ENCODE peak calls at places on chromosome 1, in seven cellular contexts. T, C, G, U, Q, I and D are unnamed samples.

GRCh38 chr1:165851034-165851658 is 23.7 kb downstream of the UCK2 start:
- DNase-seq in T (no peak), C (no peak), G (no peak), U (no peak), Q (no peak), I (no peak), D (no peak)

GRCh38 chr1:246417152-246417812 is 89.8 kb downstream of the SMYD3 start:
- DNase-seq in T (no peak), C (no peak), G (no peak), U (no peak), Q (no peak), I (no peak), D (no peak)

GRCh38 chr1:221759436-221759835 is 17.5 kb upstream of the DUSP10 start:
- DNase-seq in T (no peak), C (no peak), G (no peak), U (no peak), Q (no peak), I (no peak), D (no peak)

GRCh38 chr1:6267686-6268281 is 6.9 kb upstream of the GPR153 start:
- DNase-seq in T (no peak), C (no peak), G (no peak), U (no peak), Q (no peak), I (no peak), D (no peak)

GRCh38 chr1:228493141-228494043 is 6.2 kb downstream of the RNF187 start:
- DNase-seq in T (no peak), C (no peak), G (no peak), U (no peak), Q (no peak), I (no peak), D (no peak)

GRCh38 chr1:238558156-238558555 is 667.4 kb upstream of the ZP4 start:
- DNase-seq in T (no peak), C (no peak), G (no peak), U (no peak), Q (no peak), I (no peak), D (no peak)

GRCh38 chr1:241271427-241271826 is 85.6 kb downstream of the RGS7 start:
- DNase-seq in T (no peak), C (no peak), G (no peak), U (no peak), Q (no peak), I (peak; percentile 15), D (no peak)

GRCh38 chr1:150615346-150616201 is 13.8 kb downstream of the ENSA start:
- DNase-seq in T (no peak), C (peak; percentile 65), G (no peak), U (no peak), Q (no peak), I (no peak), D (no peak)

GRCh38 chr1:26391450-26391849 is 18.9 kb upstream of the ZNF683 start:
- DNase-seq in T (peak; percentile 64), C (peak; percentile 83), G (peak; percentile 53), U (peak; percentile 52), Q (no peak), I (peak; percentile 61), D (no peak)

GRCh38 chr1:211925016-211925415 is 94.5 kb upstream of the LPGAT1 start:
- DNase-seq in T (no peak), C (peak; percentile 47), G (no peak), U (no peak), Q (peak; percentile 55), I (peak; percentile 44), D (no peak)

GRCh38 chr1:87556326-87556725 is 227.6 kb downstream of the LMO4 start:
- DNase-seq in T (no peak), C (no peak), G (no peak), U (no peak), Q (no peak), I (no peak), D (no peak)

GRCh38 chr1:9101510-9102146 is 27.3 kb downstream of the GPR157 start:
- DNase-seq in T (peak; percentile 19), C (peak; percentile 66), G (peak; percentile 68), U (peak; percentile 55), Q (peak; percentile 68), I (peak; percentile 66), D (no peak)

GRCh38 chr1:2106681-2107405 is 56.6 kb downstream of the PRKCZ start:
- DNase-seq in T (no peak), C (no peak), G (no peak), U (no peak), Q (no peak), I (no peak), D (no peak)

GRCh38 chr1:154589780-154590179 is 18.2 kb downstream of the ADAR start:
- DNase-seq in T (no peak), C (no peak), G (no peak), U (no peak), Q (no peak), I (no peak), D (no peak)
- TF ChIP-seq JUND in T (no peak), C (no peak), G (no peak), U (no peak), Q (no peak), I (no peak), D (no peak)

DNA sequence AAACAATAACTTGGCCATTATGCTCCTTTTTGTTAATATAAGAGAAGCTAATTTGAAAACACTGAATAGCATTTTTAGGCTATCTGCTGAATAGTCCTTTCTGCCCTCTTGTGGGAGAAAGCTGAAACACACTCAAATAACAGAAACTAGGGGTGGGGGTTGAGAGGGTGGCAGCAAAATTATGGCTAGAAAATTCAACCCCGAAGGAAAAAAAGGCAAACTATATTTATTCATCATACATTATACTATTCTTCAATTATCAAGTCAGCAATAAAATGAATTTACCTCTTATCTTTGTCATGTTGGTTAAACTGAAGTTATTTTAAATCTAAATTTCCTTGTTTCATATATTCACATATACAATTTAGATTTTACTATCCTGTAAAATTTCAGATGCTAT is 255.9 kb downstream of the FAF1 start:
- DNase-seq in T (peak; percentile 6), C (peak; percentile 68), G (peak; percentile 64), U (peak; percentile 38), Q (no peak), I (peak; percentile 39), D (no peak)
- TF ChIP-seq JUND in T (no peak), C (no peak), G (no peak), U (no peak), Q (no peak), I (no peak), D (no peak)

DNA sequence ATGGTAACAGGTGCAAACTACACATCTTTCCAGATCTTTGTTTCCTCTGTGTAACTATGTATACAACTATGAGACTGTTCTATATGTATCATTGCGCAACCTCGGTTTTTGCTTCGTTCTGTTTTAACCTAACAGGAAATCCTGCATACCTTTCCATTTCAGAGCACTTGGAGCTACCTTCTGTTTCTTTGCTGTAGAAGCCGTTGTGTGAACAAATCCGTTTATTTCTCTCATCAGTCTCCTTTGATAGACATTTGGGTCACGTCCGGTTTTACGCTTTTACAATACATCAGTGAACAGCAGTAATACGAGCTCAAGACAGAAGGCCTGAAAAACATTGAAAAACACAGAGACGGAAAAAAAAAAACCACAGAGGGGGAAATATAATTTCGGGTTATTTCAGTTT is 10.5 kb downstream of the ATP5IF1 start:
- DNase-seq in T (no peak), C (no peak), G (no peak), U (peak; percentile 78), Q (no peak), I (peak; percentile 92), D (peak; percentile 67)
- TF ChIP-seq JUND in T (no peak), C (no peak), G (no peak), U (no peak), Q (no peak), I (no peak), D (no peak)

DNA sequence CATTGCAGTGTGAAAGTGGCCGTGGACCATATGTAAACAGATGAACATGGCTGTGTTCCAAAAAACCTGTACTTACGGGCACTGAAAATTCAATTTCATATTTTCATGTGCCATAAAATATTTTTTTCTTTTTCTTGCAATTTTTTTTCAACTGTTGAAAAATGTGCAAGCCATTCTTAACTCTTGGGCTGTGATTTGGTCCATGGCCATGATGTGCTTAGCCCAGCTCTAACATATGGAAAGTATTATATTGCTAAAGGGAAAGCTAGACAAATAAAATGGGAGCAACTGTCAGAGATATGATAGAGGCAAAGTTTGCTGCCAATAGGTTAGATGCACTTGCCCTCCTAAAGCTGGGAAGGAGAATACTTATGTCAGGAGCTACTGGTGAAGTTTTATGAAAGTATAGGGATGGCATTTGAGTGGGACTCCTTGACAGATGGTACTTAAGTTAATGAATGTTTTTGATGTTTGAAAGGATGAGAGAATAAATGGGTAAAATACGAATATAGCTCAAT is 240.3 kb downstream of the RYR2 start:
- DNase-seq in T (no peak), C (no peak), G (peak; percentile 40), U (no peak), Q (no peak), I (no peak), D (no peak)
- TF ChIP-seq JUND in T (no peak), C (no peak), G (no peak), U (no peak), Q (no peak), I (no peak), D (no peak)

DNA sequence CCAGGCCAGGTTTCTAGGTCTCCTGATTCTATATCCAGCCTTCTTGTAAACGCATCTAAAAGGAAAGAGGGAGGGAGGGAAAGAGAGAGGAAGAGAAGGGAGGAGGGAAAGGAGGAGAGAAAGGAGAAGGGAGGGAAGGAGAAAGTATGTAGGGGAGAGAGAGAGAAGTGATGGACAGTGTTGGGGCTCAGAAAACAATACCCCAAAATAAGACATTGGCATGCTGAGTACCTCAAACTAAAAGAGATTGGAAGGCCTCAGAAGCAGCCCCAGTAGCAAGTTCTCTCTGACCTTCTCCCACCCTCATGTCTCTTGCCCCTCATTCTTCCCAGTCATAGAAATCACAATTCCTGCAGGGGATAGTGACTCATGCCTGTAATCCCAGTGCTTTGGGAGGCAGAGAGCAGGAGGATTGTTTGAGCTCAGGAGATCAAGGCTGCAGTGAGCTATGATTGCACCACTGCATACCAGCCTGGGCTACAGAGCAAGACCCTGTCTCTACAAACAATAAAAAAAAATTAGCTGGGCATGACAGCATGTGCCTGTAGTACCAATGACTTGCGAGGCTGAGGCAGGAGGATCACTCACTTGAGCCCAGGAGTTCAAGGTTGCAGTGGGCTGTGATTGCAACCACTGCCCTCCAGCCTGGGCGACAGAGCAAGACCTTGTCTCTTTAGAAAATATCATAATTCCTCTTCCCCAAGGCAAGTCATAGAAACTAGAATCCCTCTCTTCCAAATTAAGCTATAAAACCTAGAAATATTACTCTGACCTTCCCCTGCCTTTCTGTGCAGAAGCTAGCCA is 51.2 kb downstream of the DNTTIP2 start:
- DNase-seq in T (no peak), C (no peak), G (no peak), U (peak; percentile 94), Q (no peak), I (no peak), D (no peak)
- TF ChIP-seq JUND in T (no peak), C (no peak), G (no peak), U (peak; percentile 95), Q (no peak), I (no peak), D (no peak)

GRCh38 chr1:235838021-235838420 is 28.7 kb downstream of the LYST start:
- DNase-seq in T (no peak), C (no peak), G (no peak), U (no peak), Q (no peak), I (no peak), D (no peak)
- TF ChIP-seq JUND in T (no peak), C (no peak), G (no peak), U (no peak), Q (no peak), I (no peak), D (no peak)

DNA sequence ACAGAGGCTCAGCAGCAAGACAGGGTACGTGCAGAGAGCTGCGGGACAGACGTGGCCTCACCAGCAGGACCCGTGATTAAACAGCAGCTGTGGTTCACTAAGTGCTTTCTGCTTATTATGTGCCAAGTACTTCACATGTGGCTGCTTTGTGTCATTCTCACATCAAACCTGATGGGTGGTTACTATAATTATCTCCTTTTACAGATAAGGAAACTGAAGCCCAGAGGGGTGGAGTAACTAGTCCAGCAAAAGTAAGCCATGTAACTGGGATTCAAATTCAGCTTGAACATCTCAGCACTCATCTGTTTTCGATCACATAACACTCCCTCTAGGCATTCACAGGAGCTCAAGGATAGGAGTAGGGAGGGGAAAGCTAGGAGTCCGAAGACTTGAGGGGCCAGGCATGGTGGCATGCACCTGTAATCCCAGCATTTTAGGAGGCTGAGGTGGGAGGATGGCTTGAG is 50.8 kb upstream of the CLIC4 start:
- DNase-seq in T (no peak), C (peak; percentile 35), G (peak; percentile 62), U (no peak), Q (no peak), I (no peak), D (peak; percentile 79)
- TF ChIP-seq JUND in T (no peak), C (no peak), G (no peak), U (no peak), Q (no peak), I (no peak), D (no peak)